ENCODE peak calls at places on chromosome 20, in five cellular contexts. A is heart left ventricle; B is stimulated activated CD4-positive, alpha-beta T cell treated with anti-CD3 and anti-CD28 coated beads, Interleukin-15, amount 100 ng/mL, for 1 hour; I is GM12865; K is cardiac muscle cell. W is an unnamed sample.

GRCh38 chr20:361562-361961 is 14.7 kb downstream of the NRSN2 start:
- DNase-seq in B (no peak), I (peak), A (no peak), K (no peak), W (no peak)

GRCh38 chr20:4011226-4011975 is 4.0 kb downstream of the RNF24 start:
- DNase-seq in B (no peak), K (no peak), A (no peak), I (no peak), W (no peak)

GRCh38 chr20:50636601-50637539 is 54.5 kb downstream of the RIPOR3 start:
- DNase-seq in K (no peak), B (no peak), A (no peak), I (no peak), W (no peak)

GRCh38 chr20:25285856-25286798 is 38.2 kb downstream of the PYGB start:
- DNase-seq in A (peak), I (no peak), B (no peak), K (no peak), W (no peak)

GRCh38 chr20:57598060-57598459 is 22.2 kb downstream of the ZBP1 start:
- DNase-seq in B (no peak), K (no peak), A (no peak), I (no peak), W (no peak)

GRCh38 chr20:59992531-59992930 is 34.3 kb downstream of the CDH26 start:
- DNase-seq in K (no peak), B (no peak), I (no peak), A (no peak), W (no peak)

GRCh38 chr20:62805711-62806382 is 1.2 kb downstream of the OGFR start:
- DNase-seq in A (peak), B (no peak), I (no peak), K (no peak), W (no peak)

GRCh38 chr20:53009979-53010735 is 38.0 kb downstream of the TSHZ2 start:
- DNase-seq in I (no peak), K (no peak), B (no peak), A (no peak), W (no peak)

GRCh38 chr20:3223937-3224680 is 14.8 kb downstream of the ITPA start:
- DNase-seq in K (no peak), A (no peak), B (no peak), I (no peak), W (no peak)

GRCh38 chr20:46694484-46694883 is 5.2 kb upstream of the TP53RK start:
- DNase-seq in I (peak), B (no peak), A (no peak), K (peak), W (no peak)

GRCh38 chr20:40932436-40932835 is 96.2 kb upstream of the TOP1 start:
- DNase-seq in A (no peak), K (no peak), I (no peak), B (no peak), W (no peak)

GRCh38 chr20:49915380-49916145 is at the start of gene SPATA2:
- DNase-seq in K (peak), B (peak), I (peak), A (peak), W (peak)

GRCh38 chr20:49825521-49826033 is 12.9 kb downstream of the SLC9A8 start:
- DNase-seq in A (no peak), B (no peak), K (no peak), I (no peak), W (no peak)

GRCh38 chr20:59866338-59866737 is 67.1 kb downstream of the SYCP2 start:
- DNase-seq in A (no peak), I (no peak), B (no peak), K (no peak), W (no peak)

GRCh38 chr20:25541676-25542075 is 43.7 kb downstream of the NINL start:
- DNase-seq in A (no peak), K (peak), I (no peak), B (no peak), W (no peak)

GRCh38 chr20:62893700-62894099 is 32.1 kb upstream of the TCFL5 start:
- DNase-seq in K (no peak), A (no peak), B (no peak), I (no peak), W (no peak)

GRCh38 chr20:45975686-45976085 is 3.7 kb upstream of the ZNF335 start:
- DNase-seq in A (no peak), B (no peak), I (no peak), K (no peak), W (no peak)

GRCh38 chr20:38674178-38675133 is 49.8 kb upstream of the SLC32A1 start:
- DNase-seq in A (no peak), B (peak), K (peak), I (peak), W (peak)

GRCh38 chr20:14953736-14954135 is 616.3 kb upstream of the FLRT3 start:
- DNase-seq in B (no peak), I (no peak), A (no peak), K (no peak), W (no peak)

GRCh38 chr20:17878912-17879602 is 89.5 kb downstream of the SNX5 start:
- DNase-seq in I (peak), A (no peak), B (no peak), K (no peak), W (no peak)

GRCh38 chr20:47237715-47238114 is 118.8 kb downstream of the ZMYND8 start:
- DNase-seq in I (no peak), A (no peak), B (no peak), K (peak), W (no peak)

GRCh38 chr20:14431568-14431967 is 94.2 kb upstream of the FLRT3 start:
- DNase-seq in I (no peak), A (no peak), B (no peak), K (no peak), W (no peak)

GRCh38 chr20:63893999-63894357 is 948 bp upstream of the DNAJC5 start:
- DNase-seq in K (no peak), I (no peak), A (no peak), B (no peak), W (no peak)

GRCh38 chr20:34578040-34578439 is 19.5 kb downstream of the MAP1LC3A start:
- DNase-seq in A (no peak), B (no peak), K (peak), I (no peak), W (no peak)

GRCh38 chr20:54622338-54623280 is 147.2 kb downstream of the DOK5 start:
- DNase-seq in A (peak), K (peak), B (no peak), I (no peak), W (no peak)

GRCh38 chr20:53735536-53736050 is 142.0 kb upstream of the ZNF217 start:
- DNase-seq in K (peak), B (no peak), A (no peak), I (peak), W (no peak)

GRCh38 chr20:14235355-14235754 is 102.1 kb downstream of the FLRT3 start:
- DNase-seq in B (no peak), A (no peak), I (no peak), K (peak), W (no peak)

GRCh38 chr20:34703573-34704176 is 469 bp upstream of the TP53INP2 start:
- DNase-seq in I (no peak), A (peak), K (peak), B (no peak), W (no peak)

GRCh38 chr20:48301189-48301588 is 515.9 kb upstream of the SULF2 start:
- DNase-seq in K (no peak), A (no peak), B (no peak), I (no peak), W (no peak)

GRCh38 chr20:20525756-20526155 is 157.9 kb downstream of the INSM1 start:
- DNase-seq in B (no peak), A (no peak), K (no peak), I (no peak), W (no peak)

GRCh38 chr20:10637062-10637559 is 36.7 kb downstream of the JAG1 start:
- DNase-seq in K (peak), I (no peak), B (no peak), A (peak), W (no peak)

GRCh38 chr20:25626779-25627178 is 3.0 kb upstream of the NANP start:
- DNase-seq in B (no peak), I (no peak), K (no peak), A (no peak), W (no peak)

GRCh38 chr20:58907481-58908137 is 55.1 kb downstream of the GNAS start:
- DNase-seq in K (peak), I (peak), B (no peak), A (peak), W (no peak)

GRCh38 chr20:44001667-44002596 is 87.3 kb downstream of the TOX2 start:
- DNase-seq in I (peak), B (no peak), K (no peak), A (no peak), W (no peak)

GRCh38 chr20:62924567-62925419 is 1.5 kb downstream of the DIDO1 start:
- DNase-seq in B (no peak), I (peak), K (peak), A (no peak), W (no peak)

GRCh38 chr20:13012886-13013285 is 4.1 kb downstream of the SPTLC3 start:
- DNase-seq in I (no peak), B (no peak), K (peak), A (no peak), W (peak)

GRCh38 chr20:20391115-20391514 is 23.2 kb downstream of the INSM1 start:
- DNase-seq in B (no peak), A (no peak), K (no peak), I (no peak), W (no peak)

GRCh38 chr20:62472020-62472342 is 3.8 kb downstream of the GATA5 start:
- DNase-seq in I (no peak), K (no peak), B (no peak), A (no peak), W (no peak)

GRCh38 chr20:50196248-50196647 is 5.6 kb downstream of the CEBPB start:
- DNase-seq in A (no peak), K (no peak), B (no peak), I (no peak), W (no peak)